ENCODE peak calls at places on chromosomes 5 and 9, in seven cellular contexts. F is fibroblast of the aortic adventitia, U is RWPE2, P is breast epithelium, Q is cardiac muscle cell, X is cardiac fibroblast, I is lung. O is an unnamed sample.

GRCh38 chr5:132180134-132180745 is 47.4 kb downstream of the P4HA2 start:
- DNase-seq in I (no peak), Q (peak; percentile 78), X (peak; percentile 84), U (no peak), F (peak; percentile 87), P (no peak), O (peak; percentile 77)

GRCh38 chr5:137054335-137054734 is 444.8 kb downstream of the SPOCK1 start:
- DNase-seq in U (no peak), Q (no peak), F (no peak), I (no peak), P (no peak), X (no peak), O (no peak)

GRCh38 chr9:70998962-70999361 is 122.5 kb downstream of the TRPM3 start:
- DNase-seq in I (no peak), P (no peak), X (no peak), F (peak; percentile 22), Q (peak; percentile 9), U (no peak), O (peak; percentile 44)

GRCh38 chr9:108290839-108291585 is 564.8 kb downstream of the ACTL7B start:
- DNase-seq in P (no peak), X (no peak), Q (no peak), I (no peak), U (no peak), F (no peak), O (peak; percentile 42)

GRCh38 chr5:112878760-112879159 is 17.7 kb downstream of the SRP19 start:
- DNase-seq in U (no peak), P (no peak), I (no peak), X (no peak), F (no peak), Q (peak; percentile 13), O (no peak)

GRCh38 chr5:159906463-159906862 is 9.8 kb upstream of the ADRA1B start:
- DNase-seq in I (no peak), X (no peak), U (no peak), P (no peak), Q (no peak), F (no peak), O (no peak)

GRCh38 chr5:43007246-43007910 is 32.7 kb downstream of the ANXA2R start:
- DNase-seq in F (peak; percentile 98), P (no peak), I (peak; percentile 85), X (peak; percentile 96), Q (peak; percentile 96), U (no peak), O (peak; percentile 91)

GRCh38 chr5:115979628-115980041 is 17.4 kb downstream of the LVRN start:
- DNase-seq in U (no peak), I (no peak), F (peak; percentile 71), P (no peak), Q (peak; percentile 72), X (peak; percentile 74), O (peak; percentile 88)

GRCh38 chr5:172775326-172776234 is 4.6 kb upstream of the DUSP1 start:
- DNase-seq in I (peak; percentile 95), F (peak; percentile 92), U (peak; percentile 93), X (peak; percentile 94), Q (peak; percentile 96), P (peak; percentile 71), O (peak; percentile 99)

GRCh38 chr9:99109522-99109921 is 4.6 kb downstream of the TGFBR1 start:
- DNase-seq in P (no peak), I (no peak), X (peak; percentile 74), U (no peak), F (peak; percentile 74), Q (peak; percentile 90), O (peak; percentile 85)

GRCh38 chr9:114366334-114367128 is 21.3 kb downstream of the AKNA start:
- DNase-seq in I (no peak), F (peak; percentile 87), X (peak; percentile 88), P (no peak), Q (peak; percentile 92), U (no peak), O (peak; percentile 88)

GRCh38 chr9:112604790-112605189 is 113.1 kb downstream of the INIP start:
- DNase-seq in Q (no peak), I (no peak), X (no peak), P (no peak), F (no peak), U (no peak), O (no peak)

GRCh38 chr5:149381261-149381985 is 2.3 kb upstream of the IL17B start:
- DNase-seq in X (no peak), U (no peak), F (no peak), I (no peak), P (no peak), Q (no peak), O (no peak)

GRCh38 chr5:56814963-56815656 is at the start of gene MAP3K1:
- DNase-seq in F (peak; percentile 59), X (peak; percentile 76), P (peak; percentile 90), U (peak; percentile 85), I (peak; percentile 85), Q (peak; percentile 83), O (peak; percentile 48)
- TF ChIP-seq CTCF in F (no peak), X (no peak), P (no peak), U (peak; percentile 29), I (no peak), Q (no peak), O (no peak)

DNA sequence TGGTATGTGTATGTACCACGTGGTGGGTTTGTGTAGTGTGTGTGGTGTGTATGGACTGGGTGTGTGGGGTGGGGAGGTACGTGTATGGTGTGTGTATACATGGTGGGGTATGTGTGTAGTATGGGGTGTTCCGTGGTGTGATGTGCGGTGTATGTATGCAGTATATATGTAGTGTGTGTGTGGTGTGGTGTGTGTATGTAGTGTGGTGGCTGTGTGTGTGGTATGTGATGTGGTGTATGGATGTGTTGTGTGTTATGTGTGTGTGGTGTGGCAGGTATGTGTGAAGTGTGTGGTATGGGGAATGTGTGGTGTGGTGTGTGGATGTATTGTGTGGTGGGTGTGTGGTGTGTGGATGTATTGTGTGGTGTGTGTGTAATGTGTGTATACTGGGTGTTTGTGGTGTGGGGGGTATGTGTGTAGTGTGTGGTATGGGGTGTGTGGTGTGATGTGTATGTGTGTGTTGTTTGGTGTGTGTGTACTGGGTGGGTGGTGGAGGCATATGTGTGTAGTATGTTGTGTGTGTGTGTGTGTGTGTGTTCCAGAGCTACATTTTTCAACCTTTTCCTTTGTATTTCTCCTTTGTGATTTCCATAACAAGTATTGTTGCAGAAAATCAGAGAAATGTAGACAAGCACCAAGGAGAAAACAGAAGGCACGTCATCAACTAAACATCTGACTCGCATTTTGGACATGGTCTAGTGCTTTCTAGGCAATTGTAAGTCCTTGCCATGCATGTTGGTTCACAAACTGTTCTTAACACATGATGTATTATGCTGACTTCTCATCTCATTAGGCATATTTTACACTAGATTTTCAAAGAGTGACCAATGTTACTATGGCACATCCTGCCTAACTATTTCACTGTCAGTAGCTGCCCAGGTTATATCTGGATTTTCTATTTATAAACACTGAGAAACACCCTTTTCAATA is 13.2 kb downstream of the SEMA4D start:
- DNase-seq in I (no peak), Q (no peak), P (no peak), U (no peak), X (no peak), F (no peak), O (peak; percentile 7)
- H3K4me3 ChIP-seq in I (no peak overlapping the region), Q (no peak overlapping the region), P (peak overlapping the region; percentile 26), U (no peak overlapping the region), X (no peak overlapping the region), F (no peak overlapping the region), O (no peak overlapping the region)

DNA sequence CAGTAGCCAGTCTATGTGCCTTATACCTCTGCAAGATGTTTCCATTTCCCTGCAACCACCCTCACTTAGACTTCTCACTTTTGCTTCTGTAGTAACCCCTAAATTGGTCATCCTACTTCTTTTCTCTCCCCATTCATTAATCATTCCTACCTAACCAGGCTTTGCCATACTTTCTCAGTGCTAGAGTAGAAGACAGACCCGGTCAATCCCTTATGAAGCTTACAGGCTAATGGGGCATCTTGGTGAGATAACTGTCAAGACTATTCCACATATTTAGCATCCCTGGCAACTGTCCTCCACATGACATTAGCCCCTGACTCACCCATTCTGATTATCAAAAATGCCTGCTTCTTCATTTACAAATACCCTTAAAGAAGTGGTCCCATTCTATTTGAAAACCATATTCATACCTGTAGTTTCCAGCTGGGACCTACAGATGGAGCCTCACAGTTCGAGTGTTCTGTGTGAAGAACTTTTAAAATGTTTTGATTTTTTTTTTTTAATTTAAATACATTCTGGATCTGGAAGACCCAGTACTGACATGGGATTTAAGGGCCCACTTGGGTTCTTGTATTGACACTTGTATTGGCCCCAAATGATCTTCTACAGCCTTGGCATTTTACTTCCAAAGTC is 21.0 kb downstream of the F2RL2 start:
- DNase-seq in P (no peak), Q (peak; percentile 53), F (peak; percentile 59), I (no peak), X (peak; percentile 65), U (no peak), O (peak; percentile 45)
- TF ChIP-seq CTCF in P (no peak), Q (peak; percentile 47), F (peak; percentile 63), I (no peak), X (peak; percentile 33), U (peak; percentile 27), O (peak; percentile 41)

GRCh38 chr9:129142115-129142514 is 30.9 kb downstream of the PTPA start:
- DNase-seq in F (no peak), Q (no peak), P (no peak), U (no peak), X (no peak), I (no peak), O (no peak)
- H3K4me3 ChIP-seq in F (peak overlapping the region; percentile 45), Q (peak overlapping the region; percentile 41), P (no peak overlapping the region), U (no peak overlapping the region), X (peak overlapping the region; percentile 46), I (no peak overlapping the region), O (peak overlapping the region; percentile 17)

GRCh38 chr5:61328791-61329617 is 3.1 kb upstream of the ZSWIM6 start:
- DNase-seq in U (no peak), F (peak; percentile 31), Q (no peak), P (no peak), I (no peak), X (no peak), O (no peak)

GRCh38 chr5:61330879-61331406 is 1.1 kb upstream of the ZSWIM6 start:
- DNase-seq in U (peak; percentile 87), X (peak; percentile 85), I (peak; percentile 78), P (peak; percentile 55), Q (peak; percentile 84), F (peak; percentile 73), O (peak; percentile 70)

GRCh38 chr5:61330341-61330878 is 1.6 kb upstream of the ZSWIM6 start:
- DNase-seq in I (peak; percentile 34), Q (peak; percentile 58), P (no peak), U (no peak), F (peak; percentile 65), X (peak; percentile 52), O (peak; percentile 53)

GRCh38 chr5:61329729-61330128 is 2.3 kb upstream of the ZSWIM6 start:
- DNase-seq in Q (no peak), F (no peak), U (no peak), P (no peak), X (no peak), I (no peak), O (no peak)

GRCh38 chr5:61327761-61328753 is 4.0 kb upstream of the ZSWIM6 start:
- DNase-seq in I (no peak), F (peak; percentile 86), Q (peak; percentile 86), U (no peak), P (no peak), X (peak; percentile 80), O (peak; percentile 97)
- TF ChIP-seq CTCF in I (no peak), F (no peak), Q (peak; percentile 34), U (no peak), P (no peak), X (peak; percentile 3), O (no peak)

DNA sequence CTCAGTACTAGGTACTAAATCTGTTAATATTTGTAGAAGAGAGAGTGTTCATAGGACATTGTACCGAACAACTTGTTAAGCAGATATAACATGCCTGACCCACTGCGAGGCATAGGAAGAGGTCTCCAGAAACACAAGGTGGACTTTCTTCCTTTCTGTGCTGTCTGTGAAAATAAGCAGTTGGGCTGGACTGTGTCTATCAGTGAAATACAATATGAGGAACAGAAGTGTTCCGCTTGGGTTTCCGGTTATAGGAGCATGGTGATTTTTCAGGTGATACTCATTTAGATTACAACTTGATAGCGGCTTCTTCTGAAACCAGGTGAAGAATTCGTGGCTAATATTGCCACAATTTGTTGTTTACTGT is 60.9 kb upstream of the TLR4 start:
- DNase-seq in X (no peak), Q (no peak), I (no peak), U (no peak), P (no peak), F (no peak), O (no peak)
- H3K4me3 ChIP-seq in X (no peak overlapping the region), Q (no peak overlapping the region), I (no peak overlapping the region), U (no peak overlapping the region), P (peak overlapping the region; percentile 12), F (no peak overlapping the region), O (no peak overlapping the region)

O was measured in fibroblast of mammary gland.